ENCODE peak calls at places on chromosomes 6 and 20, in seven cellular contexts. One of them, this sample, is unnamed.

GRCh38 chr6:133286765-133287164 is 45.6 kb downstream of the EYA4 start:
- DNase-seq in heart left ventricle: no peak
- DNase-seq in HCT116: no peak
- DNase-seq in upper lobe of left lung: no peak
- DNase-seq in GM12878: no peak
- DNase-seq in tibial nerve: no peak
- DNase-seq in ovary: no peak
- DNase-seq in this sample: no peak

GRCh38 chr20:62656919-62657635 is 14.8 kb downstream of the SLCO4A1 start:
- DNase-seq in heart left ventricle: no peak
- DNase-seq in HCT116: no peak
- DNase-seq in upper lobe of left lung: no peak
- DNase-seq in GM12878: no peak
- DNase-seq in tibial nerve: no peak
- DNase-seq in ovary: peak
- DNase-seq in this sample: no peak

GRCh38 chr6:109978174-109979032 is at the start of gene GPR6:
- DNase-seq in heart left ventricle: peak
- DNase-seq in HCT116: no peak
- DNase-seq in upper lobe of left lung: peak
- DNase-seq in GM12878: no peak
- DNase-seq in tibial nerve: peak
- DNase-seq in ovary: peak
- DNase-seq in this sample: peak

GRCh38 chr20:63740070-63740500 is 509 bp downstream of the SLC2A4RG start:
- DNase-seq in heart left ventricle: peak
- DNase-seq in HCT116: no peak
- DNase-seq in upper lobe of left lung: peak
- DNase-seq in GM12878: no peak
- DNase-seq in tibial nerve: no peak
- DNase-seq in ovary: peak
- DNase-seq in this sample: peak

GRCh38 chr20:57838670-57839142 is 128.9 kb upstream of the PMEPA1 start:
- DNase-seq in heart left ventricle: no peak
- DNase-seq in HCT116: no peak
- DNase-seq in upper lobe of left lung: no peak
- DNase-seq in GM12878: no peak
- DNase-seq in tibial nerve: no peak
- DNase-seq in ovary: peak
- DNase-seq in this sample: no peak

GRCh38 chr6:111730835-111731234 is 125.2 kb upstream of the TRAF3IP2 start:
- DNase-seq in heart left ventricle: no peak
- DNase-seq in HCT116: no peak
- DNase-seq in upper lobe of left lung: peak
- DNase-seq in GM12878: no peak
- DNase-seq in tibial nerve: no peak
- DNase-seq in ovary: peak
- DNase-seq in this sample: no peak

GRCh38 chr6:21846541-21847451 is 253.2 kb downstream of the SOX4 start:
- DNase-seq in heart left ventricle: peak
- DNase-seq in HCT116: no peak
- DNase-seq in upper lobe of left lung: peak
- DNase-seq in GM12878: no peak
- DNase-seq in tibial nerve: no peak
- DNase-seq in ovary: no peak
- DNase-seq in this sample: no peak

GRCh38 chr20:24681634-24682495 is 212.4 kb downstream of the SYNDIG1 start:
- DNase-seq in heart left ventricle: no peak
- DNase-seq in HCT116: no peak
- DNase-seq in upper lobe of left lung: no peak
- DNase-seq in GM12878: no peak
- DNase-seq in tibial nerve: no peak
- DNase-seq in ovary: no peak
- DNase-seq in this sample: no peak

GRCh38 chr20:60255866-60256265 is 297.6 kb downstream of the CDH26 start:
- DNase-seq in heart left ventricle: no peak
- DNase-seq in HCT116: no peak
- DNase-seq in upper lobe of left lung: no peak
- DNase-seq in GM12878: no peak
- DNase-seq in tibial nerve: no peak
- DNase-seq in ovary: no peak
- DNase-seq in this sample: peak

GRCh38 chr6:110813813-110814487 is 1.3 kb downstream of the CDK19 start:
- DNase-seq in heart left ventricle: no peak
- DNase-seq in HCT116: no peak
- DNase-seq in upper lobe of left lung: no peak
- DNase-seq in GM12878: no peak
- DNase-seq in tibial nerve: peak
- DNase-seq in ovary: no peak
- DNase-seq in this sample: no peak

GRCh38 chr6:83815631-83816030 is 37.5 kb upstream of the RIPPLY2 start:
- DNase-seq in heart left ventricle: no peak
- DNase-seq in HCT116: no peak
- DNase-seq in upper lobe of left lung: no peak
- DNase-seq in GM12878: no peak
- DNase-seq in tibial nerve: no peak
- DNase-seq in ovary: no peak
- DNase-seq in this sample: no peak

GRCh38 chr6:156782691-156783320 is 5.6 kb downstream of the ARID1B start:
- DNase-seq in heart left ventricle: no peak
- DNase-seq in HCT116: no peak
- DNase-seq in upper lobe of left lung: no peak
- DNase-seq in GM12878: no peak
- DNase-seq in tibial nerve: no peak
- DNase-seq in ovary: no peak
- DNase-seq in this sample: no peak

GRCh38 chr6:17473554-17473953 is 80.2 kb downstream of the CAP2 start:
- DNase-seq in heart left ventricle: peak
- DNase-seq in HCT116: no peak
- DNase-seq in upper lobe of left lung: no peak
- DNase-seq in GM12878: no peak
- DNase-seq in tibial nerve: no peak
- DNase-seq in ovary: no peak
- DNase-seq in this sample: no peak

GRCh38 chr6:41780623-41781301 is at the start of gene PRICKLE4:
- DNase-seq in heart left ventricle: peak
- DNase-seq in HCT116: no peak
- DNase-seq in upper lobe of left lung: peak
- DNase-seq in GM12878: no peak
- DNase-seq in tibial nerve: peak
- DNase-seq in ovary: peak
- DNase-seq in this sample: peak

GRCh38 chr20:4956200-4956810 is 45.0 kb downstream of the SLC23A2 start:
- DNase-seq in heart left ventricle: no peak
- DNase-seq in HCT116: peak
- DNase-seq in upper lobe of left lung: no peak
- DNase-seq in GM12878: no peak
- DNase-seq in tibial nerve: no peak
- DNase-seq in ovary: no peak
- DNase-seq in this sample: peak

GRCh38 chr20:34271961-34272360 is 30.7 kb downstream of the ASIP start:
- DNase-seq in heart left ventricle: no peak
- DNase-seq in HCT116: no peak
- DNase-seq in upper lobe of left lung: no peak
- DNase-seq in GM12878: no peak
- DNase-seq in tibial nerve: no peak
- DNase-seq in ovary: no peak
- DNase-seq in this sample: no peak

GRCh38 chr6:128275681-128276080 is 244.7 kb downstream of the PTPRK start:
- DNase-seq in heart left ventricle: no peak
- DNase-seq in HCT116: no peak
- DNase-seq in upper lobe of left lung: no peak
- DNase-seq in GM12878: no peak
- DNase-seq in tibial nerve: no peak
- DNase-seq in ovary: no peak
- DNase-seq in this sample: no peak

GRCh38 chr20:12130781-12131180 is 213.1 kb downstream of the BTBD3 start:
- DNase-seq in heart left ventricle: no peak
- DNase-seq in HCT116: no peak
- DNase-seq in upper lobe of left lung: no peak
- DNase-seq in GM12878: no peak
- DNase-seq in tibial nerve: no peak
- DNase-seq in ovary: no peak
- DNase-seq in this sample: no peak

GRCh38 chr6:41901882-41902519 is 6.8 kb upstream of the USP49 start:
- DNase-seq in heart left ventricle: no peak
- DNase-seq in HCT116: no peak
- DNase-seq in upper lobe of left lung: peak
- DNase-seq in GM12878: no peak
- DNase-seq in tibial nerve: peak
- DNase-seq in ovary: no peak
- DNase-seq in this sample: no peak

GRCh38 chr6:135257641-135258405 is 76.7 kb downstream of the MYB start:
- DNase-seq in heart left ventricle: no peak
- DNase-seq in HCT116: no peak
- DNase-seq in upper lobe of left lung: no peak
- DNase-seq in GM12878: no peak
- DNase-seq in tibial nerve: no peak
- DNase-seq in ovary: no peak
- DNase-seq in this sample: no peak

GRCh38 chr6:36025932-36026327 is 1.5 kb upstream of the SLC26A8 start:
- DNase-seq in heart left ventricle: no peak
- DNase-seq in HCT116: no peak
- DNase-seq in upper lobe of left lung: no peak
- DNase-seq in GM12878: no peak
- DNase-seq in tibial nerve: no peak
- DNase-seq in ovary: no peak
- DNase-seq in this sample: peak

GRCh38 chr6:150196942-150197745 is 54.3 kb downstream of the PPP1R14C start:
- DNase-seq in heart left ventricle: no peak
- DNase-seq in HCT116: no peak
- DNase-seq in upper lobe of left lung: no peak
- DNase-seq in GM12878: no peak
- DNase-seq in tibial nerve: no peak
- DNase-seq in ovary: no peak
- DNase-seq in this sample: no peak

GRCh38 chr20:59751075-59751711 is 146.9 kb downstream of the PHACTR3 start:
- DNase-seq in heart left ventricle: peak
- DNase-seq in HCT116: peak
- DNase-seq in upper lobe of left lung: peak
- DNase-seq in GM12878: peak
- DNase-seq in tibial nerve: peak
- DNase-seq in ovary: peak
- DNase-seq in this sample: peak

GRCh38 chr20:43460830-43461200 is 3.1 kb downstream of the SRSF6 start:
- DNase-seq in heart left ventricle: no peak
- DNase-seq in HCT116: no peak
- DNase-seq in upper lobe of left lung: no peak
- DNase-seq in GM12878: no peak
- DNase-seq in tibial nerve: no peak
- DNase-seq in ovary: no peak
- DNase-seq in this sample: no peak
- TF ChIP-seq POLR2A in heart left ventricle: no peak
- TF ChIP-seq POLR2A in HCT116: no peak
- TF ChIP-seq POLR2A in upper lobe of left lung: no peak
- TF ChIP-seq POLR2A in GM12878: no peak
- TF ChIP-seq POLR2A in tibial nerve: no peak
- TF ChIP-seq POLR2A in ovary: no peak
- TF ChIP-seq POLR2A in this sample: no peak

GRCh38 chr20:17958326-17959256 is 10.0 kb downstream of the SNX5 start:
- DNase-seq in heart left ventricle: no peak
- DNase-seq in HCT116: no peak
- DNase-seq in upper lobe of left lung: no peak
- DNase-seq in GM12878: no peak
- DNase-seq in tibial nerve: no peak
- DNase-seq in ovary: no peak
- DNase-seq in this sample: no peak
- TF ChIP-seq POLR2A in heart left ventricle: no peak
- TF ChIP-seq POLR2A in HCT116: no peak
- TF ChIP-seq POLR2A in upper lobe of left lung: no peak
- TF ChIP-seq POLR2A in GM12878: no peak
- TF ChIP-seq POLR2A in tibial nerve: no peak
- TF ChIP-seq POLR2A in ovary: no peak
- TF ChIP-seq POLR2A in this sample: no peak

GRCh38 chr6:44224154-44224977 is 971 bp downstream of the SLC29A1 start:
- DNase-seq in heart left ventricle: no peak
- DNase-seq in HCT116: no peak
- DNase-seq in upper lobe of left lung: no peak
- DNase-seq in GM12878: no peak
- DNase-seq in tibial nerve: no peak
- DNase-seq in ovary: no peak
- DNase-seq in this sample: no peak

GRCh38 chr6:44222987-44223470 is 366 bp upstream of the SLC29A1 start:
- DNase-seq in heart left ventricle: no peak
- DNase-seq in HCT116: no peak
- DNase-seq in upper lobe of left lung: no peak
- DNase-seq in GM12878: no peak
- DNase-seq in tibial nerve: no peak
- DNase-seq in ovary: no peak
- DNase-seq in this sample: peak

GRCh38 chr6:44222486-44222986 is 859 bp upstream of the SLC29A1 start:
- DNase-seq in heart left ventricle: no peak
- DNase-seq in HCT116: no peak
- DNase-seq in upper lobe of left lung: no peak
- DNase-seq in GM12878: no peak
- DNase-seq in tibial nerve: no peak
- DNase-seq in ovary: no peak
- DNase-seq in this sample: no peak

GRCh38 chr6:44224978-44225330 is 1.6 kb downstream of the SLC29A1 start:
- DNase-seq in heart left ventricle: no peak
- DNase-seq in HCT116: no peak
- DNase-seq in upper lobe of left lung: no peak
- DNase-seq in GM12878: no peak
- DNase-seq in tibial nerve: no peak
- DNase-seq in ovary: no peak
- DNase-seq in this sample: no peak

DNA sequence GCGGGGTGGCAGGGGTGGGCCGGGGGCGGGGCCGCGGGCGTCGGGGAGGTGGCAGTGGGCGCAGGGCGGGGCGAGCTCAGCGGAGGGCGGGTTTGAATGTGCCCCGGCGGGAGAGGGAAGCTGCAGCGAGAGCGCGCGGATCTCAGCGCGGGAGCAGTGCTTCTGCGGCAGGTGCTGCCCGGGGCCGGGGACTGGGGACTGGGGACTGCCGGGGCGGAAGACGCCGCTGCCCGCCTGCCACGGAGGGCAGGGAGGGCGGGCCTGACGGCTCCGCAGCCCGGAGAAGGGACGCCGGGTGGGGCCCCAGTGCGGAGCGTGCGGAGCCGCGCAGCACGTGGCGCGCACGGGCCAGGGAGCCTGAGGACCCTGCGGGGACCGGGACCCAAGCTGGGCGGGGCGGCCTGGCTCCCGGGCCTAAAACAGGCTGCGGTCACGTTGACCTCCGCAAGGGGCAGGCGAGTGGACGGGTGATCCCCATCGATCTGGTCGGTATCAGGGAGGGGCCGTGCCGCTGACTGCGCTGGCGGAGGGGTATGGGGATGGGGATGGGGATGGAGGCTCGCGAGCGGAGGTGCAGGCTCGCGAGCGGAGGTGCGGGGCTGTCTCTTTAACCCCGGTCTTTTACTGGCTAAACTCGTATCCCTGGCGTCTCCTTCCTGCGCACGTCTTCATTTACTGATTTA is at the start of gene SLC29A1:
- DNase-seq in heart left ventricle: peak
- DNase-seq in HCT116: no peak
- DNase-seq in upper lobe of left lung: peak
- DNase-seq in GM12878: no peak
- DNase-seq in tibial nerve: peak
- DNase-seq in ovary: peak
- DNase-seq in this sample: peak
- TF ChIP-seq POLR2A in heart left ventricle: peak
- TF ChIP-seq POLR2A in HCT116: peak
- TF ChIP-seq POLR2A in upper lobe of left lung: no peak
- TF ChIP-seq POLR2A in GM12878: peak
- TF ChIP-seq POLR2A in tibial nerve: no peak
- TF ChIP-seq POLR2A in ovary: peak
- TF ChIP-seq POLR2A in this sample: peak

GRCh38 chr6:43174263-43175112 is 3.4 kb downstream of the SRF start:
- DNase-seq in heart left ventricle: peak
- DNase-seq in HCT116: peak
- DNase-seq in upper lobe of left lung: peak
- DNase-seq in GM12878: peak
- DNase-seq in tibial nerve: peak
- DNase-seq in ovary: peak
- DNase-seq in this sample: peak
- TF ChIP-seq POLR2A in heart left ventricle: peak
- TF ChIP-seq POLR2A in HCT116: no peak
- TF ChIP-seq POLR2A in upper lobe of left lung: peak
- TF ChIP-seq POLR2A in GM12878: peak
- TF ChIP-seq POLR2A in tibial nerve: peak
- TF ChIP-seq POLR2A in ovary: peak
- TF ChIP-seq POLR2A in this sample: peak

This sample was measured in H54.